ENCODE peak calls at places on chromosomes 1 and 21, in seven cellular contexts. One of them, this sample, is unnamed.

GRCh38 chr1:18748435-18748834 is 111.0 kb downstream of the TAS1R2 start:
- DNase-seq in foreskin keratinocyte: no peak
- DNase-seq in K562: no peak
- DNase-seq in IMR-90: no peak
- DNase-seq in osteocyte: no peak
- DNase-seq in natural killer cell: no peak
- DNase-seq in prostate gland: no peak
- DNase-seq in this sample: no peak

GRCh38 chr1:118445156-118445555 is 260.1 kb upstream of the SPAG17 start:
- DNase-seq in foreskin keratinocyte: no peak
- DNase-seq in natural killer cell: no peak
- DNase-seq in K562: no peak
- DNase-seq in prostate gland: no peak
- DNase-seq in osteocyte: no peak
- DNase-seq in IMR-90: no peak
- DNase-seq in this sample: no peak

GRCh38 chr1:73205294-73205973 is 923.1 kb upstream of the NEGR1 start:
- DNase-seq in IMR-90: no peak
- DNase-seq in foreskin keratinocyte: no peak
- DNase-seq in prostate gland: no peak
- DNase-seq in K562: no peak
- DNase-seq in osteocyte: no peak
- DNase-seq in natural killer cell: no peak
- DNase-seq in this sample: no peak

GRCh38 chr1:12383786-12384185 is 154.0 kb downstream of the VPS13D start:
- DNase-seq in IMR-90: peak; percentile 37
- DNase-seq in osteocyte: no peak
- DNase-seq in foreskin keratinocyte: peak; percentile 57
- DNase-seq in prostate gland: no peak
- DNase-seq in K562: no peak
- DNase-seq in natural killer cell: no peak
- DNase-seq in this sample: no peak

GRCh38 chr1:201405484-201405831 is 6.3 kb upstream of the LAD1 start:
- DNase-seq in foreskin keratinocyte: no peak
- DNase-seq in IMR-90: no peak
- DNase-seq in natural killer cell: no peak
- DNase-seq in osteocyte: no peak
- DNase-seq in prostate gland: no peak
- DNase-seq in K562: no peak
- DNase-seq in this sample: no peak

GRCh38 chr1:178646821-178647220 is 78.2 kb upstream of the RALGPS2 start:
- DNase-seq in foreskin keratinocyte: no peak
- DNase-seq in natural killer cell: no peak
- DNase-seq in prostate gland: no peak
- DNase-seq in IMR-90: no peak
- DNase-seq in osteocyte: no peak
- DNase-seq in K562: no peak
- DNase-seq in this sample: no peak

GRCh38 chr1:240293706-240294105 is 202.0 kb downstream of the FMN2 start:
- DNase-seq in IMR-90: peak; percentile 18
- DNase-seq in foreskin keratinocyte: no peak
- DNase-seq in prostate gland: no peak
- DNase-seq in natural killer cell: no peak
- DNase-seq in osteocyte: no peak
- DNase-seq in K562: no peak
- DNase-seq in this sample: no peak

GRCh38 chr1:177305040-177306018 is 134.6 kb downstream of the BRINP2 start:
- DNase-seq in K562: no peak
- DNase-seq in natural killer cell: no peak
- DNase-seq in prostate gland: no peak
- DNase-seq in foreskin keratinocyte: peak; percentile 65
- DNase-seq in IMR-90: no peak
- DNase-seq in osteocyte: no peak
- DNase-seq in this sample: no peak

GRCh38 chr1:109932679-109933078 is 22.0 kb downstream of the CSF1 start:
- DNase-seq in IMR-90: no peak
- DNase-seq in natural killer cell: no peak
- DNase-seq in K562: no peak
- DNase-seq in osteocyte: no peak
- DNase-seq in prostate gland: no peak
- DNase-seq in foreskin keratinocyte: no peak
- DNase-seq in this sample: no peak

GRCh38 chr1:208615356-208615755 is 371.2 kb upstream of the PLXNA2 start:
- DNase-seq in natural killer cell: no peak
- DNase-seq in K562: no peak
- DNase-seq in osteocyte: no peak
- DNase-seq in prostate gland: no peak
- DNase-seq in foreskin keratinocyte: peak; percentile 6
- DNase-seq in IMR-90: no peak
- DNase-seq in this sample: no peak

GRCh38 chr1:51491166-51491981 is 27.7 kb downstream of the EPS15 start:
- DNase-seq in K562: no peak
- DNase-seq in IMR-90: no peak
- DNase-seq in foreskin keratinocyte: no peak
- DNase-seq in osteocyte: no peak
- DNase-seq in prostate gland: no peak
- DNase-seq in natural killer cell: no peak
- DNase-seq in this sample: no peak

GRCh38 chr1:207510444-207510843 is 14.5 kb downstream of the CR1 start:
- DNase-seq in natural killer cell: no peak
- DNase-seq in K562: no peak
- DNase-seq in IMR-90: no peak
- DNase-seq in prostate gland: no peak
- DNase-seq in osteocyte: no peak
- DNase-seq in foreskin keratinocyte: no peak
- DNase-seq in this sample: no peak

DNA sequence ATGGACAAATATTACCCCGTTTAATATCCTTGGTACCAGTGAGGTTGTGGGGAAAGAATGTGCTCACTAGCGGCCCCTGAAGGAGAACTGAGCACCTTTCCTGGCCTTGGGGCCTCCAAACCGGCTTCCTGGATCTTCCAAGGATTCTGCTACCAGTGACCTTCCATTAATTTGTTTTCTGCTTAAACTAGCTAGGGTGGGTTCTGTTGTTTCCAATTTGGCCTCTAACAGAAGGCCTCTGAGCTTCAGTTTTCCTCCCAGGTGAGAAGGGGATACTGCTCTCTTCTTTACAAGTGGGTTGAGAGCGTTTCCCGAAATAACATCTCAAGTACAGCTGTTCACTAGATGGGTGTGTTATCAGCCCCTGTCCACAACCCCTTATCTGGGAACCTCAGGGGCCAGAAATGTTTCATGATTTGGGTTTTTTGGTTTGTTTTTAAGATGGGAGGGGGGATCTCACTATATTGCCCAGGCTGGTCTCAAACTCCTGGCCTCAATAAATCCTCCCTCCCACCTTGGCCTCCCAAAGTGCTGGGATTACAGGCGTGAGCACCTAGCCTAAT is 16.9 kb upstream of the IFNGR2 start:
- DNase-seq in IMR-90: no peak
- DNase-seq in K562: peak; percentile 82
- DNase-seq in natural killer cell: no peak
- DNase-seq in osteocyte: no peak
- DNase-seq in prostate gland: no peak
- DNase-seq in foreskin keratinocyte: no peak
- DNase-seq in this sample: no peak
- TF ChIP-seq CTCF in IMR-90: peak; percentile 27
- TF ChIP-seq CTCF in K562: peak; percentile 67
- TF ChIP-seq CTCF in natural killer cell: no peak
- TF ChIP-seq CTCF in osteocyte: peak; percentile 27
- TF ChIP-seq CTCF in prostate gland: no peak
- TF ChIP-seq CTCF in foreskin keratinocyte: peak; percentile 49
- TF ChIP-seq CTCF in this sample: peak; percentile 32

GRCh38 chr1:36366091-36366661 is 19.5 kb downstream of the STK40 start:
- DNase-seq in prostate gland: no peak
- DNase-seq in osteocyte: no peak
- DNase-seq in K562: no peak
- DNase-seq in foreskin keratinocyte: no peak
- DNase-seq in natural killer cell: no peak
- DNase-seq in IMR-90: peak; percentile 75
- DNase-seq in this sample: peak; percentile 81
- TF ChIP-seq CTCF in prostate gland: no peak
- TF ChIP-seq CTCF in osteocyte: no peak
- TF ChIP-seq CTCF in K562: no peak
- TF ChIP-seq CTCF in foreskin keratinocyte: no peak
- TF ChIP-seq CTCF in natural killer cell: no peak
- TF ChIP-seq CTCF in IMR-90: peak; percentile 20
- TF ChIP-seq CTCF in this sample: no peak

GRCh38 chr1:26938659-26939025 is 17.1 kb downstream of the NUDC start:
- DNase-seq in osteocyte: no peak
- DNase-seq in K562: no peak
- DNase-seq in prostate gland: no peak
- DNase-seq in foreskin keratinocyte: no peak
- DNase-seq in natural killer cell: no peak
- DNase-seq in IMR-90: no peak
- DNase-seq in this sample: no peak

GRCh38 chr1:26936823-26937222 is 15.3 kb downstream of the NUDC start:
- DNase-seq in IMR-90: no peak
- DNase-seq in osteocyte: no peak
- DNase-seq in foreskin keratinocyte: no peak
- DNase-seq in natural killer cell: no peak
- DNase-seq in prostate gland: no peak
- DNase-seq in K562: no peak
- DNase-seq in this sample: no peak

GRCh38 chr1:26942656-26943055 is 17.6 kb downstream of the KDF1 start:
- DNase-seq in prostate gland: no peak
- DNase-seq in IMR-90: no peak
- DNase-seq in natural killer cell: no peak
- DNase-seq in osteocyte: no peak
- DNase-seq in foreskin keratinocyte: no peak
- DNase-seq in K562: no peak
- DNase-seq in this sample: no peak

GRCh38 chr1:26941311-26941710 is 19.0 kb downstream of the KDF1 start:
- DNase-seq in IMR-90: no peak
- DNase-seq in prostate gland: no peak
- DNase-seq in natural killer cell: no peak
- DNase-seq in osteocyte: no peak
- DNase-seq in K562: no peak
- DNase-seq in foreskin keratinocyte: no peak
- DNase-seq in this sample: no peak

DNA sequence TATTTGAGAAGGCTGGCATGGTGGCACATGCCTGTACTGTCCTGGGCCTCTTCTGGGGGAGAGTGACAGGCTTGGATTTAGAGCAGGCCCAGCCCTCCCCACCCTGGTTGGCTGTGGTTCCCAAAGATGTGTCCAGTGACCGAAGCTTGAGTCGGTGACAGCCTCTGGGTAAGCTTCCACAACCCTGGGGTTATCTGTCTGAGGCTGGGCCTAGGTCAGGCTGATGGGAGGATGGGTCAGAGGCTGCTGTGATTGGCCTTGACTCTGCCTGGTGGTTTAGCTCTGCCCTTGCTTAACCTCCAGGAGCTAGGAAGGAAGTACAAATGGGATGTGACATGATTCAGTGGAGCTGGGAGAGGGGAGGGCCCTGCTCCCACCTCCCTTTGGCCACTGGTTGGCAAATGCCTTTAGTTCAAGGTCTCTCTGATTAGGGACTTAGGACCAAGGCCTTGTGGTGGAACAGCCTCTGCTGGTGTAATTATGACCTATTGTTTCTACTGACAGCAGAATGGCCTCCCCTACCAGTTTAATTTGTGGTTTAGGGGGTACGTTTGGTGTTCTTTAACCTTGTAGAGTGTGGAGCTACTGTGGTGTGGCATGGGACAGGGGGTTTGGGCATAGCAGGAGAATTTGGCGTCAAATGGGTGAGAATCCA is 16.6 kb downstream of the NUDC start:
- DNase-seq in foreskin keratinocyte: no peak
- DNase-seq in natural killer cell: no peak
- DNase-seq in K562: no peak
- DNase-seq in prostate gland: no peak
- DNase-seq in IMR-90: no peak
- DNase-seq in osteocyte: no peak
- DNase-seq in this sample: no peak
- TF ChIP-seq CTCF in foreskin keratinocyte: no peak
- TF ChIP-seq CTCF in natural killer cell: no peak
- TF ChIP-seq CTCF in K562: no peak
- TF ChIP-seq CTCF in prostate gland: no peak
- TF ChIP-seq CTCF in IMR-90: no peak
- TF ChIP-seq CTCF in osteocyte: no peak
- TF ChIP-seq CTCF in this sample: no peak

GRCh38 chr1:150065184-150065871 is 2.2 kb upstream of the VPS45 start:
- DNase-seq in osteocyte: no peak
- DNase-seq in natural killer cell: no peak
- DNase-seq in IMR-90: peak; percentile 70
- DNase-seq in foreskin keratinocyte: peak; percentile 54
- DNase-seq in K562: no peak
- DNase-seq in prostate gland: no peak
- DNase-seq in this sample: no peak

GRCh38 chr1:150069923-150070322 is 2.3 kb downstream of the VPS45 start:
- DNase-seq in foreskin keratinocyte: no peak
- DNase-seq in prostate gland: no peak
- DNase-seq in K562: no peak
- DNase-seq in natural killer cell: no peak
- DNase-seq in osteocyte: no peak
- DNase-seq in IMR-90: no peak
- DNase-seq in this sample: no peak

GRCh38 chr1:150066838-150067183 is 765 bp upstream of the VPS45 start:
- DNase-seq in foreskin keratinocyte: no peak
- DNase-seq in natural killer cell: no peak
- DNase-seq in IMR-90: no peak
- DNase-seq in prostate gland: peak; percentile 42
- DNase-seq in K562: peak; percentile 41
- DNase-seq in osteocyte: no peak
- DNase-seq in this sample: no peak

GRCh38 chr1:150066328-150066727 is 1.2 kb upstream of the VPS45 start:
- DNase-seq in prostate gland: no peak
- DNase-seq in foreskin keratinocyte: no peak
- DNase-seq in osteocyte: no peak
- DNase-seq in natural killer cell: no peak
- DNase-seq in K562: no peak
- DNase-seq in IMR-90: no peak
- DNase-seq in this sample: no peak

DNA sequence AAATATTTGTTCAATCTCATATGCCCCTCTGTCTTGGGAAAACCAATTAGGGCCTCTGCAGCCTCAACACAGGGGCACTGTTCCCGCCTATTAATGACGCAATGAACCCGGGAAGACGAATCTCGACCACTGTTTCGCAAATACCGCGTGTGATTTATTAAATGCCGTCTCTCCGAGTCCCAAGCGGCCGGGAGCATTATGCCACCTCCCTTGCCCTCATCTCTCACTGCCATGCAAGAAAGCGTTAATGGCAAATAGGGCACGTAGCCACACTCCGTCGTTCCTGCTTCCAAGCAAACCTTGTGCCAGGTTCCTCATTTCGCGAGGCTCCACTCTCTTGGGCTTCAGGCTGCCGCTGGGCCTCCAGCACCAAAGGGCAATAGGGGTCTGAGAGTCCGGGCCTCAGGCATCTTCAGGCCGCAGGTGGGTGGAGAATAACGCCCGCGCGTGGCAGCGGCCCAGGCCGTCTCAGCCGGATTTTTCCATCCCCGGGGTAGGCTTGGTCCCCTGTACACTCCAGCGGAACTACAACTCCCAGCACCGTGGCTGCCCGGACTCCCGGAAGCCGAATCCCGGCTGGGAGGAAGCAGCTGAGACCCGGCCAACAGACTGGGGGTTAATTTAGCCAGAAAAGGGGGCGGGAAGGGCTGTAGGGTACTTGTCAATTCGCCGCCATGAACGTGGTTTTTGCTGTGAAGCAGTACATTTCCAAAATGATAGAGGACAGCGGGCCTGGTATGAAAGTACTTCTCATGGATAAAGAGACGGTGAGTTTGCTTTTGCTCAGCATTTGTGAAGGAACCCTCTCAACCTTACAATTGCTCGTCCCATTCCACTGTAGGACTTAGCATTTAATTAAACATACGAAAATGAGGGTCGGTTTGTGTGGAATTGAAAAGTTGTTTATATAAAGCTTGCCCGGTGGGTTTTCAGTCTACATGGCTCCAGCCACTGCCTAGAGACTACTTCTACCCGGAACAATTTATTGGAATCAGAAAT is at the start of gene VPS45:
- DNase-seq in foreskin keratinocyte: peak; percentile 81
- DNase-seq in K562: peak; percentile 91
- DNase-seq in IMR-90: peak; percentile 88
- DNase-seq in natural killer cell: peak; percentile 68
- DNase-seq in osteocyte: peak; percentile 94
- DNase-seq in prostate gland: peak; percentile 88
- DNase-seq in this sample: peak; percentile 62
- TF ChIP-seq CTCF in foreskin keratinocyte: no peak
- TF ChIP-seq CTCF in K562: no peak
- TF ChIP-seq CTCF in IMR-90: no peak
- TF ChIP-seq CTCF in natural killer cell: peak; percentile 26
- TF ChIP-seq CTCF in osteocyte: no peak
- TF ChIP-seq CTCF in prostate gland: no peak
- TF ChIP-seq CTCF in this sample: no peak